ENCODE peak calls at places on chromosomes 7 and 10, in five cellular contexts. H is mucosa of descending colon; J is foreskin fibroblast; S is CD4-positive, CD25-positive, alpha-beta regulatory T cell; R is esophagus squamous epithelium. I is an unnamed sample.

GRCh38 chr10:22252286-22252800 is 34.5 kb upstream of the EBLN1 start:
- DNase-seq in H (peak; percentile 62), J (peak; percentile 61), S (peak; percentile 60), R (no peak), I (no peak)

GRCh38 chr7:13910805-13911551 is 78.5 kb downstream of the ETV1 start:
- DNase-seq in H (no peak), J (no peak), S (no peak), R (no peak), I (no peak)

GRCh38 chr7:55517191-55517633 is 55.1 kb downstream of the VOPP1 start:
- DNase-seq in H (no peak), J (no peak), S (peak; percentile 56), R (no peak), I (no peak)

GRCh38 chr10:75428434-75429158 is 2.8 kb upstream of the LRMDA start:
- DNase-seq in H (no peak), J (no peak), S (no peak), R (no peak), I (no peak)

GRCh38 chr7:139059905-139060304 is 24.1 kb upstream of the ZC3HAV1L start:
- DNase-seq in H (no peak), J (no peak), S (no peak), R (no peak), I (no peak)

GRCh38 chr10:75395955-75396860 is 5.4 kb downstream of the ZNF503 start:
- DNase-seq in H (peak; percentile 60), J (peak; percentile 54), S (no peak), R (no peak), I (no peak)

GRCh38 chr10:43421519-43421918 is 12.5 kb upstream of the HNRNPF start:
- DNase-seq in H (no peak), J (peak; percentile 34), S (no peak), R (no peak), I (no peak)

GRCh38 chr7:129514683-129515082 is 12.4 kb downstream of the SMKR1 start:
- DNase-seq in H (no peak), J (peak; percentile 75), S (no peak), R (no peak), I (no peak)

GRCh38 chr7:36984710-36985308 is 260.5 kb upstream of the AOAH start:
- DNase-seq in H (no peak), J (no peak), S (no peak), R (no peak), I (no peak)

GRCh38 chr7:47217570-47218360 is 364.1 kb downstream of the TNS3 start:
- DNase-seq in H (no peak), J (no peak), S (no peak), R (no peak), I (no peak)

GRCh38 chr10:4883079-4883739 is 57.2 kb downstream of the AKR1E2 start:
- DNase-seq in H (no peak), J (peak; percentile 67), S (no peak), R (no peak), I (no peak)

GRCh38 chr7:23490357-23491131 is 20.3 kb upstream of the IGF2BP3 start:
- DNase-seq in H (peak; percentile 69), J (peak; percentile 73), S (peak; percentile 73), R (no peak), I (no peak)

GRCh38 chr10:86688398-86688921 is 20.1 kb downstream of the LDB3 start:
- DNase-seq in H (no peak), J (peak; percentile 82), S (peak; percentile 69), R (peak; percentile 10), I (no peak)

GRCh38 chr10:24385776-24386175 is 176.8 kb downstream of the KIAA1217 start:
- DNase-seq in H (no peak), J (no peak), S (no peak), R (no peak), I (peak; percentile 72)

GRCh38 chr7:73565675-73566342 is 8.3 kb upstream of the BCL7B start:
- DNase-seq in H (no peak), J (no peak), S (peak; percentile 49), R (no peak), I (no peak)

GRCh38 chr10:109698121-109698520 is 225.2 kb downstream of the XPNPEP1 start:
- DNase-seq in H (no peak), J (no peak), S (no peak), R (no peak), I (no peak)

GRCh38 chr10:73653701-73654100 is 2.1 kb downstream of the SYNPO2L start:
- DNase-seq in H (no peak), J (peak; percentile 33), S (peak; percentile 42), R (no peak), I (no peak)

GRCh38 chr10:43872644-43873043 is 224.0 kb upstream of the ZNF32 start:
- DNase-seq in H (no peak), J (no peak), S (no peak), R (no peak), I (no peak)

GRCh38 chr7:45874408-45875131 is 1.7 kb upstream of the CCDC201 start:
- DNase-seq in H (no peak), J (peak; percentile 84), S (no peak), R (no peak), I (peak; percentile 59)

GRCh38 chr10:78298835-78299234 is 265.2 kb downstream of the RPS24 start:
- DNase-seq in H (no peak), J (no peak), S (no peak), R (no peak), I (no peak)

GRCh38 chr7:3134715-3135114 is 91.0 kb upstream of the CARD11 start:
- DNase-seq in H (no peak), J (no peak), S (no peak), R (no peak), I (no peak)

DNA sequence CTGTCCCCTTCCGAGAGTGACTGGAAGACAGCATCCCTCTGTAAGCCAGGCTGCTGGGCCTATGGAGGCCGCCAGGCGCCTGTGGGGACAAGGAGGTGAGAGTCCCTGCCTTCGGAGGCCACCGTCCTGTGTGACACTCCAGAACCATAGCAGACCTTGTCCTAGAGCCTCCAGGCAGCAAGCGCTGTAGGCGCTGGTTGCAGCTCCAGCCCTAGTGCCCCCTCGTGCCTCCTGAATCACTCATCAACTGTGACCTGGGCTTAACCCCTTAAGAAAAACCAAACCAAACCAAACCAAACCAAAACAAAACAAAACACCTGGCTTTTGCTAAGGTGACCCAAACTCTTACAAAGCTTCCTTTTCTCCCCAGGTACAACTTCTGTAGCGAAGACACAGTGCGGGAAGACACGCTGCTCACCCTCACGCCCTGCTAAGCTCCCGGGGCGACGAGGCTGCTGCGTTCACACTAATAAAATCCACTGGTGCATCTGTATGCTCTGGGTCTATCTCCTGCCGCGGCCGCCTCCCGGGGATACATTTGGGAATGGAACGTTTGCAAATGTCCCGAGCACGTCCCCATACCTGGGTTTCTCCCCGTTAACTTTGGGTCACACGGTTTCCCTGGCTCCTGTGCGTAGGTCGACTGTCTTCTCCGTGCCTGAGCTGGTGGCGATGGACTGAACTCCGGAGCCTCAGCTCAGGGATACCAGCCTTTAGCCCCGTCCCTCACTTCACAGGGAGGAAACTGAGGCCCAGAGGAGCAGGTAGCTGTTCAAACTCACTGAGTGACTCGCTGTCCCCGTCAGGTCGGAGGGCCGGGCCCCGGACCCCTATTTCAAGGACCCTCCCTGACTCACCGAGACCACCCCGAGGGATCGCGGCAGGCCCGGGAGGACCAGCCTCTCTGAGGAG is 11.8 kb upstream of the PNLIPRP2 start:
- DNase-seq in H (no peak), J (no peak), S (no peak), R (no peak), I (no peak)
- H3K4me3 ChIP-seq in H (peak overlapping the region; percentile 17), J (no peak overlapping the region), S (no peak overlapping the region), R (peak overlapping the region; percentile 8), I (no peak overlapping the region)

GRCh38 chr7:33157311-33157710 is 27.9 kb downstream of the BBS9 start:
- DNase-seq in H (no peak), J (peak; percentile 34), S (no peak), R (no peak), I (no peak)
- H3K4me3 ChIP-seq in H (no peak overlapping the region), J (no peak overlapping the region), S (no peak overlapping the region), R (no peak overlapping the region), I (no peak overlapping the region)

GRCh38 chr7:38629621-38630020 is 1.6 kb downstream of the AMPH start:
- DNase-seq in H (no peak), J (no peak), S (no peak), R (no peak), I (no peak)
- H3K4me3 ChIP-seq in H (no peak overlapping the region), J (no peak overlapping the region), S (no peak overlapping the region), R (no peak overlapping the region), I (peak overlapping the region; percentile 63)

GRCh38 chr7:104264281-104264680 is 56.5 kb upstream of the ORC5 start:
- DNase-seq in H (no peak), J (peak; percentile 59), S (no peak), R (no peak), I (no peak)
- H3K4me3 ChIP-seq in H (no peak overlapping the region), J (no peak overlapping the region), S (no peak overlapping the region), R (no peak overlapping the region), I (no peak overlapping the region)

GRCh38 chr10:72254891-72255568 is 18.7 kb upstream of the DDIT4 start:
- DNase-seq in H (peak; percentile 91), J (peak; percentile 95), S (peak; percentile 47), R (no peak), I (no peak)
- H3K4me3 ChIP-seq in H (no peak overlapping the region), J (no peak overlapping the region), S (no peak overlapping the region), R (no peak overlapping the region), I (no peak overlapping the region)